ENCODE peak calls at places on chromosomes 7 and 10, in eight cellular contexts. T is right lobe of liver, Q is tibial nerve, W is cardiac muscle cell, C is pancreas, Y is GM23338, A is sigmoid colon, L is PC-3. D is an unnamed sample.

GRCh38 chr10:130963786-130964522 is 347.6 kb downstream of the TCERG1L start:
- DNase-seq in W (no peak), Q (no peak), C (no peak), T (no peak), A (no peak), L (no peak), Y (no peak), D (no peak)

GRCh38 chr10:114607358-114607998 is 50.6 kb downstream of the ABLIM1 start:
- DNase-seq in W (no peak), L (peak), C (no peak), A (no peak), Q (no peak), T (no peak), Y (no peak), D (no peak)

GRCh38 chr7:47326808-47327207 is 255.1 kb downstream of the TNS3 start:
- DNase-seq in A (peak), T (peak), C (no peak), W (no peak), Q (no peak), L (no peak), Y (no peak), D (peak)

GRCh38 chr7:156639426-156640256 is 933 bp upstream of the RNF32 start:
- DNase-seq in C (peak), Y (peak), L (no peak), A (no peak), W (no peak), T (peak), Q (no peak), D (no peak)

GRCh38 chr10:58994226-58995057 is 182.0 kb upstream of the PHYHIPL start:
- DNase-seq in L (peak), Q (no peak), Y (no peak), C (no peak), A (no peak), W (no peak), T (no peak), D (no peak)

GRCh38 chr7:55018361-55019328 is at the start of gene EGFR:
- DNase-seq in T (peak), W (peak), L (peak), C (peak), Y (peak), A (peak), Q (peak), D (peak)

GRCh38 chr10:97356318-97356914 is 21.9 kb upstream of the FRAT2 start:
- DNase-seq in C (no peak), Q (no peak), Y (no peak), L (no peak), W (no peak), A (no peak), T (no peak), D (no peak)

GRCh38 chr10:86191166-86191565 is 175.4 kb downstream of the GRID1 start:
- DNase-seq in Q (no peak), C (no peak), W (no peak), L (no peak), Y (no peak), A (no peak), T (no peak), D (no peak)

GRCh38 chr7:67484244-67484751 is 487.7 kb downstream of the TYW1 start:
- DNase-seq in Q (peak), T (peak), W (peak), Y (peak), A (peak), C (peak), L (peak), D (no peak)

GRCh38 chr7:26861050-26861449 is 3.3 kb downstream of the SKAP2 start:
- DNase-seq in L (no peak), A (no peak), Y (no peak), C (no peak), Q (no peak), W (no peak), T (no peak), D (no peak)

GRCh38 chr10:122707535-122707934 is 7.9 kb upstream of the C10orf120 start:
- DNase-seq in A (no peak), T (no peak), L (no peak), Q (no peak), C (no peak), W (no peak), Y (no peak), D (no peak)

GRCh38 chr10:49768329-49768728 is 6.2 kb upstream of the OGDHL start:
- DNase-seq in T (no peak), A (no peak), W (no peak), L (no peak), Y (peak), C (no peak), Q (no peak), D (no peak)

GRCh38 chr7:158371856-158372255 is 215.8 kb downstream of the PTPRN2 start:
- DNase-seq in W (no peak), C (no peak), T (no peak), Y (no peak), L (no peak), A (peak), Q (no peak), D (no peak)

GRCh38 chr10:64283621-64284020 is 762.4 kb downstream of the REEP3 start:
- DNase-seq in T (no peak), C (no peak), Q (no peak), W (no peak), Y (no peak), A (no peak), L (no peak), D (no peak)

GRCh38 chr7:46432666-46433065 is 511.6 kb upstream of the IGFBP3 start:
- DNase-seq in Y (no peak), C (no peak), W (no peak), T (no peak), Q (no peak), L (peak), A (no peak), D (no peak)

DNA sequence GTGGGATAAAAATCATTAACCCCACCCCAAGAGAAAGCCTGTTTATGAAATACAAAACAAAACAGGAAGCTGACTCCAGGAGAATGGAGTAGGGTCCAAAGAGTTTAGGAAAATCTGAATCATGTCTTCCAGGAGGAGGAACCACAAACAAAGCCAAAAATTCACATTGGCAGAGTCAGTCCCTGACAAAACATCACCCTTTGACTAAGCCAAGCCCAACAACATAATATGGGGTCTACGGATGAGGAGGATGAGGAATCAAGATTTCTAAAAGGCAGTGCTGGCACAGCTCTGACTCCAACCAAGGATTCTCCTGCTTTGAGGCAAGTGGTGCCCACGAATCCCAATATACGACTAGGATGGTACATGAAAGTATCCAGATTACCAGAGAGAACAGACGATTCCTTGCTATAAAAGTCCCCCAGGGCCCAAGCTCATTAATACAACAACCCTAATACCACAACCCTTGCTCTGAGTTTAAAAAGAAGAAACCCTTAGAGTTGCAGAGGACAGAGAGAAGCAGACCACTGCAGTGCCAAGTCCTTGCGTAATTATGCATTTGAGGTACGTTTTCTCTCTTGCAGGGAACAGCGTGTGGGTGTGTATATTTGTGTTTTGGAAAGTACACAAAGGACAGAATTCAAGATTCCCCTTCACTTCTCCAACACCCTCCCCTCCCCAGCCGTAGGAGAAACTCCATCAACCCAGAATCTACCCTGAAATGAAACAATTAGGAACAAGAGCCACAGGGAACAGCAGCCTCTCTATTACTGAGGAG is 23.5 kb downstream of the XPNPEP1 start:
- DNase-seq in A (peak), Q (peak), C (no peak), L (no peak), W (no peak), Y (no peak), T (no peak), D (no peak)
- H3K4me3 ChIP-seq in A (no peak), Q (no peak), C (no peak), L (no peak), W (no peak), Y (no peak), T (no peak), D (peak)

DNA sequence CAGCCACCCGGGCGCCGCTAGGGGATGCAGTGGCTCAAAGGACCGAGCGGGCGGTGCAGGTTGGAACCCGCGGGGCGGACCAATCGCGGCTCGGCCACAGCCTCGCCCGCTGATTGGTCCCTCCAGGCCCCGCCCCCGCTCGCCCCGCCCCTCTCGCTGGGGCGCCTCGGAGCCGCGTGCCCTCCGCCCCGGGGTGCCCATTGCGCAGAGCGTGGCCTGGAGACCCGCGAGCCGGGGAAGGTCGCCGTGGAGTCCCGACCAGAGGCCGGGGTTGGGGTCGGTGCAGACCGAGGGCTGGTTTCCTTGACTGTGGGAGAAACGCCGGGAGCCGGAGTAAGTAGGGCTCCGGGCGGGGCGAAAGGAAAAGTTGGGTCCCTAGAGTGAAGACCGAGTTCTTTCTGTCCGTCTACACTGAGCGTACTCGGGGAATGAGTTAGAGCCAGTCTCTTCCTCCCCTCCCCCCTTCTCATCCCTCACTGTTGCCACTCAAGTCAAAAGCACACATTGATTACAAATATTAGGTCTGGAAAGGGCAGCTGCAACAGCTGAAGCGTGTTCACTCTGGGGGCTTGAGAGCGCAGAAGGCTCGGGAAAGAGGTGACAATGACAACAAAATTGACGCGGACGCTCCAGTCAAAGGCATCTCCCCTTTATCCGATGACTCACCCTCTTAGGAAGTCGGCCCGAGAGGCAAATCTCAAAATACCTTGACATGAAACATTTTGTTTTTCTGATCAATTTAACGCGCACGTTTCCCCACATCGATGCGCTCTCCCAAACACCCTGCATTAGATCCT is 844 bp upstream of the GATA3 start:
- DNase-seq in Q (no peak), L (peak), C (peak), Y (peak), W (peak), T (peak), A (no peak), D (no peak)
- TF ChIP-seq CTCF in Q (no peak), L (no peak), C (peak), Y (peak), W (peak), T (peak), A (no peak), D (no peak)

GRCh38 chr10:71581376-71581775 is 138.2 kb downstream of the C10orf105 start:
- DNase-seq in T (no peak), Q (no peak), W (no peak), A (no peak), C (no peak), L (no peak), Y (no peak), D (no peak)

GRCh38 chr10:71583076-71583475 is 136.5 kb downstream of the C10orf105 start:
- DNase-seq in W (no peak), T (no peak), Y (no peak), L (no peak), Q (no peak), C (no peak), A (no peak), D (no peak)

GRCh38 chr10:71582506-71582905 is 137.1 kb downstream of the C10orf105 start:
- DNase-seq in Q (no peak), T (no peak), A (no peak), W (no peak), C (no peak), Y (no peak), L (no peak), D (no peak)

GRCh38 chr10:71580926-71581325 is 138.7 kb downstream of the C10orf105 start:
- DNase-seq in L (no peak), W (no peak), Y (no peak), Q (no peak), C (no peak), T (no peak), A (no peak), D (no peak)

DNA sequence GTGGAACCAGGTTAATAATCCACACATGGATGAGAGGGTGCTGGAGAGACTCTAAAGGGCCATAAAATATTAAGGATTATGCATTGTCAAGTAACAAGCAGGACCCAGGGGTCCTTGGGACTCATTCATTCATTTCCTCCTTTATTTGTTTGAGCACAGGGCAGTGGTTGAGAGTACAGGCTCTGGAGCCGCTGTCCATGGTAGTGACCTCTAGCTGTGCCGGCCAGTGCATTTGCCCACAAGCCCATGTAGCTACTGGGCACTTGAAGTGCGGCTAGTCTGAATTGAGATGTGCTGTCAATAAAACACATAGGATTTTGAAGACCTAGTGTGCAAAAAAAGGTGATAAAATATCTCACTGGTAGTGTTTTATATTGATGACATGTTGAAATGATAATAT is 137.6 kb downstream of the C10orf105 start:
- DNase-seq in T (no peak), C (no peak), Q (no peak), Y (peak), L (peak), W (peak), A (no peak), D (no peak)
- H3K27ac ChIP-seq in T (no peak), C (no peak), Q (no peak), Y (no peak), L (no peak), W (no peak), A (no peak), D (no peak)

GRCh38 chr10:103661198-103661950 is 167.9 kb downstream of the NEURL1 start:
- DNase-seq in Y (peak), L (no peak), C (peak), T (peak), Q (peak), A (peak), W (peak), D (peak)
- H3K4me3 ChIP-seq in Y (peak), L (no peak), C (peak), T (peak), Q (peak), A (peak), W (no peak), D (peak)

GRCh38 chr7:36937754-36938551 is 213.7 kb upstream of the AOAH start:
- DNase-seq in T (no peak), Q (no peak), Y (no peak), W (no peak), C (no peak), L (no peak), A (no peak), D (no peak)
- TF ChIP-seq CTCF in T (no peak), Q (no peak), Y (peak), W (no peak), C (no peak), L (no peak), A (no peak), D (no peak)